ENCODE peak calls at places on chromosome 22, in four cellular contexts. Q is GM12878, B is GM12892, M is K562. F is an unnamed sample.

GRCh38 chr22:33467718-33468117 is 409.5 kb upstream of the SYN3 start:
- DNase-seq in Q (no peak), B (no peak), M (no peak), F (no peak)

GRCh38 chr22:41302016-41302767 is 867 bp downstream of the ZC3H7B start:
- DNase-seq in Q (no peak), M (peak), B (no peak), F (no peak)

GRCh38 chr22:39598017-39598965 is 27.7 kb downstream of the CACNA1I start:
- DNase-seq in M (peak), B (no peak), Q (no peak), F (peak)

GRCh38 chr22:35301370-35301874 is 1.7 kb downstream of the TOM1 start:
- DNase-seq in M (peak), Q (no peak), B (no peak), F (no peak)

GRCh38 chr22:31947296-31947695 is 3.0 kb downstream of the YWHAH start:
- DNase-seq in M (no peak), B (no peak), Q (no peak), F (no peak)

GRCh38 chr22:42074153-42074750 is at the start of gene PHETA2:
- DNase-seq in M (no peak), Q (no peak), B (peak), F (no peak)

GRCh38 chr22:39664485-39665200 is 94.1 kb downstream of the CACNA1I start:
- DNase-seq in M (peak), B (no peak), Q (no peak), F (no peak)

GRCh38 chr22:24521791-24522245 is 26.7 kb downstream of the UPB1 start:
- DNase-seq in Q (no peak), M (no peak), B (no peak), F (no peak)

GRCh38 chr22:36134167-36134566 is 26.4 kb downstream of the APOL3 start:
- DNase-seq in Q (no peak), M (no peak), B (no peak), F (no peak)

GRCh38 chr22:38505595-38506117 is 455 bp downstream of the DDX17 start:
- DNase-seq in B (peak), Q (no peak), M (peak), F (peak)

GRCh38 chr22:49630448-49630946 is 197.2 kb downstream of the BRD1 start:
- DNase-seq in Q (no peak), M (no peak), B (no peak), F (no peak)

GRCh38 chr22:49629586-49630447 is 197.9 kb downstream of the BRD1 start:
- DNase-seq in B (no peak), Q (no peak), M (no peak), F (no peak)

GRCh38 chr22:49632199-49633009 is 195.3 kb downstream of the BRD1 start:
- DNase-seq in Q (no peak), B (no peak), M (no peak), F (no peak)

GRCh38 chr22:49634006-49634772 is 193.5 kb downstream of the BRD1 start:
- DNase-seq in M (no peak), B (no peak), Q (no peak), F (no peak)

DNA sequence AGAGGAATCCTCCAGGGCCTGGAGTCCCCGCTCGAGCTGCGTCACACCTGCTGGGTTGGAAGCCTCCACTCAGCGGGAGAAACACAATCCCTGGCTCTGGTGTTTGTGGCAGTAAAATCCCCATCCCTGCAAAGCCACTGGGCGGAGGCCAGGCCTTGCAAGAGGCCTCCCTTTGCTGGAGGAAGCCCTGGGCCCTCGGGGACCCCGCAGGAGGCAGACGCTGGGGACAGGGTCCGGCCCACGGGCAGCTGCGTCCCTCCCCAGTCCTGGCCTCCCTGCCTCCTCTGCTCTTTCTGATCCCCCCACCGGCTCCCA is 194.7 kb downstream of the BRD1 start:
- DNase-seq in Q (no peak), M (no peak), B (no peak), F (no peak)
- TF ChIP-seq TAF1 in Q (no peak), M (no peak), B (no peak), F (no peak)

GRCh38 chr22:45648320-45649070 is 23.1 kb upstream of the ATXN10 start:
- DNase-seq in Q (no peak), B (no peak), M (no peak), F (no peak)

GRCh38 chr22:45649809-45650208 is 21.8 kb upstream of the ATXN10 start:
- DNase-seq in B (no peak), M (no peak), Q (no peak), F (no peak)

GRCh38 chr22:45647532-45648225 is 24.0 kb upstream of the ATXN10 start:
- DNase-seq in B (no peak), Q (no peak), M (no peak), F (no peak)

GRCh38 chr22:45656577-45656976 is 15.1 kb upstream of the ATXN10 start:
- DNase-seq in M (no peak), Q (no peak), B (no peak), F (no peak)

GRCh38 chr22:45651931-45652528 is 19.6 kb upstream of the ATXN10 start:
- DNase-seq in M (no peak), B (no peak), Q (no peak), F (no peak)
- TF ChIP-seq TAF1 in M (no peak), B (no peak), Q (no peak), F (no peak)

DNA sequence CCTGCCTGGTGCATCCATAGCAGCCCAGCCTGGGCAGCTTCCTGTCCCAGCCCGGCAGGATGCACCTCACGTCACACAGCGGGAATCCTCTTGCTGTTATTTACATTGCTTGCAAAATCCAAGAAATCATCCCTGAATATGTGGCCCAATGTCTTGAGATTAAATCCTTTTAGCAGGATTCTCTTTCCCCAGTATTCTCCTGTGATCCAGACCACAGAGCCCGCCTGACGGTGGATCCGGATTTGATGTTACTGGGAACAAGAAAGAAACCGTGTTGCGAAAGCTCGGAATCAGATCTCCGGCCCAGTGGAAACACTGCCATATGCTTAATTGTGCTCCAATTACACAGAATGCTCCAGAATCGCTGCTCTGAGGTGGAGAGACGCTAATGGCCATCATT is 37.7 kb upstream of the MN1 start:
- DNase-seq in Q (no peak), M (no peak), B (no peak), F (no peak)
- TF ChIP-seq TAF1 in Q (no peak), M (no peak), B (no peak), F (no peak)

GRCh38 chr22:30324008-30324730 is 2.6 kb downstream of the TBC1D10A start:
- DNase-seq in M (no peak), B (no peak), Q (no peak), F (no peak)

GRCh38 chr22:30327864-30328345 is 1.2 kb upstream of the TBC1D10A start:
- DNase-seq in M (peak), B (no peak), Q (no peak), F (no peak)

GRCh38 chr22:30326704-30327362 is at the start of gene TBC1D10A:
- DNase-seq in Q (peak), B (peak), M (peak), F (peak)

GRCh38 chr22:30325724-30326703 is 727 bp downstream of the TBC1D10A start:
- DNase-seq in M (peak), Q (no peak), B (peak), F (peak)

DNA sequence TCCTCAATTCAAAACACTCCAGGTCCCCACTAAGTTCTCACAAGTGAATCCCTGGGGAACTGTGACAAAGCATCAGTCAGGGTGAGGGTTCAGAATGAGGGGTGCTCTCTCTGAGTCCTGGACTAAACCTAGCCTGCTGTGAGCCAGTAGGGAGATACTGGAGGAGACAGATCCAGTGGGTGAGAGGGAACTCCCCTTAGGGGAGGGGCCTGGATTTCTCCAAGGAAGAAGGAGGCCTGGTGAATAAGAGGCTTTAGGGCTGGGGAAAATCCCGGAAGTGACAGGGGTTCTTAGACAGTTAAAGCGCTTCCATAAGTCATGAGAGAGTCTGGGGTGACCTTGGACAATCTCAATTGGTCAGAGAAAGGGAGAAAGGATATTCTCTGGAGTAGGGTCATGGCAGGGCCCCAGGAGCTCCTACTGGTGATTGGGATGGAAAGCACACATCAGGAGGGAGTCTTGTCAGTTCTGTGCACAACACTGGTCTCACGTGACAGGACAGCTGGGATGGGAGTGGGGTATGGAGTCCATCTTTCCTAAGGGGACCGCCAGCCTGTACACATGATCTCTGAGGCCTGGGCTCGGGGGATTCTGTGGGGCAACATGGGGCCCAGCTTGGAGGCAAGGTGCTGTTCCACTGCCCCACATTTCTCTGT is 1.5 kb downstream of the TBC1D10A start:
- DNase-seq in Q (no peak), M (peak), B (no peak), F (no peak)
- TF ChIP-seq TAF1 in Q (no peak), M (no peak), B (no peak), F (no peak)

DNA sequence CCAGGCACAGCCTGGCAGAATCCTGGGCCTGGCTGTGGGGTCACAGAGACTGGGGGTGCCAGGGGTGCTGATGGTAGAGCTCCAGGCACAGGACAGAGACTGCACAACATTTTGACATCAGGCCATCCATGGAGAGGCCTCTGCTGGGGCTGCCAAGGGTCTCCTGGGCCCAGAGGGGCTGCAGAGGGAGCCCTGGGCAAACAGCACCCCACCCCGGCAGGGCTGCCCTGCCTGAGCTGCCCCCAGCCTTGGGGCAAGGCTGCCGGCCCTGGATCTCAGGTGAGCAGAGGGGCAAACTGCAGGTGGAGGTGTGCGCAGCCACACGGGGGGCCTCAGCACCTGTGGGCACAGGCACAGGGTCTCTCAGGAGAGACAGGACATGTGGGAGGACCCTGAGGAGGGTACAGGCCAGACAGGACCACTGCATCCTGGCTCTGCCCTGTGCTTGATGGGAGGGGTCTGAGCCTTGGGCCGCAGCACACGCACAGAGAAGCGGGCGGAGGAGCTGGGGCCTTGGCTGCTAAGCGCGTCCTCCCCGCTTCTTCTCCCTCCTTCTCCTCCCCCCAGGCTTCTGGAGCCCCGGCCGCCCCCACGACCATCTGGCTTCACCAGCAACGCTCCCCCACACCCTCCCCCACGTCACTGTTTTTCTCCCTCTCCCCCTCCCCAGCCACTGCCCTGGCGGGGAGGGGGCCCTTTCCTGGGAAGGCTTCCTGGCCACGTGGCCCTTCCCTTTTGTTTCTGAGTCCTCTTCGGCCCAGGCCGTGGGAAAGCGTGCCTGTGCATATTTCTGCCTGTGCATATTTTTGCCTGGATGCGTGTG is 28.0 kb downstream of the RTN4R start:
- DNase-seq in M (peak), B (no peak), Q (no peak), F (no peak)
- TF ChIP-seq TAF1 in M (peak), B (no peak), Q (no peak), F (no peak)

GRCh38 chr22:44338906-44339305 is 26.2 kb upstream of the SHISAL1 start:
- DNase-seq in Q (no peak), B (no peak), M (no peak), F (no peak)

GRCh38 chr22:44338183-44338812 is 25.5 kb upstream of the SHISAL1 start:
- DNase-seq in B (no peak), M (no peak), Q (no peak), F (no peak)

GRCh38 chr22:44335903-44336803 is 23.4 kb upstream of the SHISAL1 start:
- DNase-seq in Q (no peak), B (no peak), M (no peak), F (no peak)

GRCh38 chr22:44336962-44337657 is 24.4 kb upstream of the SHISAL1 start:
- DNase-seq in Q (no peak), M (no peak), B (no peak), F (no peak)

DNA sequence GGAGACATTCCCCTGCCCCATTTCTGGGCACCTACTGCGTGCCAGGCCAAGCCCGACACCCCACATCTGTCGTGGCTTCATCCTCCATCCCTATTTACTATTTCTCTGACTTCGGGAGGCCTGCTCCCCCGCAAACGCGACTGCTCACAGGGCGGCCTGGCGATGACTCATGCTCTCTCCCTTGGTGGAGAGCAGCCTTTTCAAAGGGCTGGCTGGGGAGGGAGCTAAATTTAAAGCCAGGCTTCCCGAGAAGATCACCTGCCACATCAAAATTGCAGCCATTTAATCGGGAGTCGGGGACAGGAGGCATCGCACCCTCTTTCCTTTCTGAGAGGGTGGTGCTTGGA is 24.9 kb upstream of the SHISAL1 start:
- DNase-seq in M (peak), Q (no peak), B (no peak), F (no peak)
- TF ChIP-seq TAF1 in M (no peak), Q (no peak), B (no peak), F (no peak)

DNA sequence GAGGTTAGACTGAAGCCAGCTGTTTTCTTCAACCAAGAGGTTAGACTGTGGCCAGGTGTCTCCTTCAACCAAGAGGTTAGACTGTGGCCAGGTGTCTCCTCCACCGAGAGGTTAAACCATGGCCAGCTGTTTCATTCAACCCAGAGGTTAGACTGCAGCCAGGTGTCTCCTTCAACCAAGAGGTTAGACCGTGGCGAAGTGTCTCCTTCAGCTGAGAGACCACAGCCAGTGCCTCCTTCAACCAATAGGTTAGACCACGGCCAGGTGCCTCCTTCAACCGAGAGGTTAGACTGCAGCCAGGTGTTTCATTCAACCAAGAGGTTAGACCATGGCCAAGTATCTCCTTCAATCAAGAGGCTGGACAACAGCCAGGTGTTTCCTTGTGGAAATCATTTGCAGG is 498.1 kb downstream of the TBC1D22A start:
- DNase-seq in Q (no peak), M (no peak), B (no peak), F (no peak)
- TF ChIP-seq TAF1 in Q (no peak), M (no peak), B (no peak), F (no peak)

GRCh38 chr22:49349841-49350381 is 477.8 kb downstream of the BRD1 start:
- DNase-seq in B (no peak), Q (no peak), M (no peak), F (no peak)

GRCh38 chr22:49348631-49349030 is 479.0 kb downstream of the BRD1 start:
- DNase-seq in B (no peak), M (no peak), Q (no peak), F (no peak)

GRCh38 chr22:49345896-49346295 is 481.8 kb downstream of the BRD1 start:
- DNase-seq in Q (no peak), M (no peak), B (no peak), F (no peak)

GRCh38 chr22:49349181-49349835 is 478.4 kb downstream of the BRD1 start:
- DNase-seq in Q (no peak), B (no peak), M (no peak), F (no peak)

DNA sequence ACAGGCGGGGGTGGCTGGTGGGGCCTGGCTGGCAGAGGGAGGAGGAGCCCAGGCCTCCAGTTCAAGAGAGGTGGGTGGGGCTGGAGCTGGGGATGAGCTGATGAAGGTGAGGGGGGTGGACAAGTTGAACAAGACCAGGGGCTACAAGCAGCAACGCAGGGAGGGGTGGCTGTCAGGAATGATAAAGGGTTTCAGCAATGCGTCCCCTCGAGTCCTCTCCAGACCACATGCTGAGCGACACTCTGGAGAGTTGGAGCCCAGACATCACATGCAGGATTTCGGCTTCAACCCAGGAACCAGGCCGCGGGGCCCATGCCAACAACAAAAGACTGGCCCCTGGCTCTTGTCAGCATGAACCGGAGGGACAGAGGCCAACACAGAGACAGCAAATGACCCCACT is 480.3 kb downstream of the BRD1 start:
- DNase-seq in M (no peak), B (no peak), Q (no peak), F (no peak)
- TF ChIP-seq TAF1 in M (no peak), B (no peak), Q (no peak), F (no peak)

GRCh38 chr22:21443057-21443734 is 24.0 kb upstream of the TMEM191C start:
- DNase-seq in Q (no peak), M (no peak), B (no peak), F (no peak)
- TF ChIP-seq TAF1 in Q (no peak), M (no peak), B (no peak), F (no peak)

F was measured in GM12891.